ENCODE peak calls at places on chromosomes 12 and 14, in eight cellular contexts. P, A, K, X, L, E, S and Z are unnamed samples.

GRCh38 chr12:111126331-111126730 is 206.0 kb upstream of the MYL2 start:
- DNase-seq in S (no peak), A (no peak), P (no peak), X (no peak), L (no peak), K (no peak), E (no peak), Z (no peak)

GRCh38 chr12:27179399-27180214 is 64.5 kb upstream of the STK38L start:
- DNase-seq in X (peak; percentile 89), S (no peak), P (no peak), E (no peak), L (no peak), K (peak; percentile 22), A (peak; percentile 81), Z (peak; percentile 86)

GRCh38 chr12:104248444-104248843 is 32.9 kb downstream of the TXNRD1 start:
- DNase-seq in P (no peak), A (no peak), L (no peak), K (no peak), E (no peak), S (no peak), X (no peak), Z (no peak)

GRCh38 chr12:99087278-99087677 is 442.2 kb downstream of the APAF1 start:
- DNase-seq in A (no peak), L (no peak), E (no peak), K (no peak), X (no peak), P (no peak), S (no peak), Z (no peak)

GRCh38 chr14:63174760-63175191 is 29.5 kb upstream of the RHOJ start:
- DNase-seq in P (no peak), E (no peak), S (no peak), K (no peak), A (no peak), X (peak; percentile 77), L (no peak), Z (peak; percentile 54)

GRCh38 chr14:93114713-93115068 is 1.0 kb downstream of the ITPK1 start:
- DNase-seq in K (no peak), E (peak; percentile 63), P (no peak), X (no peak), A (no peak), S (peak; percentile 42), L (no peak), Z (no peak)

GRCh38 chr12:70507442-70507841 is 129.8 kb downstream of the PTPRB start:
- DNase-seq in E (no peak), X (no peak), K (no peak), L (no peak), P (no peak), S (no peak), A (no peak), Z (no peak)

GRCh38 chr12:90250766-90251165 is 542.1 kb upstream of the ATP2B1 start:
- DNase-seq in X (no peak), A (no peak), K (no peak), E (no peak), S (no peak), L (no peak), P (peak; percentile 15), Z (no peak)

GRCh38 chr14:99327050-99327449 is 55.1 kb upstream of the BCL11B start:
- DNase-seq in E (no peak), S (no peak), K (no peak), L (no peak), A (no peak), P (no peak), X (no peak), Z (no peak)

GRCh38 chr14:74917646-74918081 is 5.4 kb downstream of the RPS6KL1 start:
- DNase-seq in S (peak; percentile 78), X (no peak), K (no peak), L (no peak), A (no peak), P (peak; percentile 80), E (peak; percentile 89), Z (no peak)

GRCh38 chr14:102042699-102043098 is 44.1 kb downstream of the HSP90AA1 start:
- DNase-seq in E (no peak), P (no peak), S (no peak), X (no peak), A (no peak), L (no peak), K (no peak), Z (no peak)

GRCh38 chr14:65346895-65347294 is 65.6 kb upstream of the FUT8 start:
- DNase-seq in K (no peak), X (no peak), L (no peak), E (peak; percentile 61), A (no peak), S (peak; percentile 29), P (peak; percentile 15), Z (no peak)

GRCh38 chr14:103512701-103513611 is 9.7 kb downstream of the CKB start:
- DNase-seq in X (peak; percentile 50), S (peak; percentile 67), P (peak; percentile 64), E (no peak), A (no peak), K (no peak), L (no peak), Z (no peak)

GRCh38 chr14:51552768-51553426 is 98.8 kb upstream of the FRMD6 start:
- DNase-seq in X (no peak), S (no peak), K (no peak), L (no peak), E (no peak), A (no peak), P (peak; percentile 11), Z (peak; percentile 36)

GRCh38 chr12:65597527-65597926 is 226.8 kb upstream of the HMGA2 start:
- DNase-seq in X (peak; percentile 33), E (no peak), A (no peak), S (no peak), K (no peak), L (no peak), P (no peak), Z (no peak)

GRCh38 chr14:75252254-75252837 is 26.3 kb upstream of the FOS start:
- DNase-seq in S (no peak), A (no peak), L (no peak), E (no peak), P (no peak), X (no peak), K (no peak), Z (no peak)